ENCODE peak calls at places on chromosome 17, in ten cellular contexts. H, X, J, Q, F, L, B, R, S and C are unnamed samples.

GRCh38 chr17:78284146-78284545 is 52.7 kb downstream of the TMEM235 start:
- DNase-seq in H (no peak), X (no peak), J (peak), Q (no peak), F (no peak), L (no peak), B (no peak), R (no peak), S (no peak), C (peak)

GRCh38 chr17:9138161-9138717 is 116.9 kb downstream of the NTN1 start:
- DNase-seq in H (no peak), X (no peak), J (no peak), Q (no peak), F (peak), L (no peak), B (peak), R (no peak), S (no peak), C (no peak)

GRCh38 chr17:65078441-65079160 is 22.1 kb upstream of the GNA13 start:
- DNase-seq in H (peak), X (no peak), J (no peak), Q (peak), F (no peak), L (no peak), B (no peak), R (no peak), S (no peak), C (peak)

GRCh38 chr17:78977681-78977943 is 2.1 kb downstream of the LGALS3BP start:
- DNase-seq in H (no peak), X (no peak), J (no peak), Q (no peak), F (no peak), L (no peak), B (no peak), R (no peak), S (no peak), C (no peak)

GRCh38 chr17:69058165-69058564 is 2.6 kb downstream of the ABCA9 start:
- DNase-seq in H (no peak), X (no peak), J (no peak), Q (no peak), F (no peak), L (peak), B (no peak), R (no peak), S (no peak), C (no peak)

GRCh38 chr17:68456529-68457167 is 648 bp downstream of the WIPI1 start:
- DNase-seq in H (peak), X (peak), J (peak), Q (peak), F (peak), L (peak), B (peak), R (peak), S (peak), C (peak)

GRCh38 chr17:63441654-63442053 is 4.5 kb downstream of the CYB561 start:
- DNase-seq in H (no peak), X (no peak), J (no peak), Q (no peak), F (no peak), L (no peak), B (no peak), R (peak), S (no peak), C (no peak)

GRCh38 chr17:40341808-40342574 is 22.5 kb downstream of the GJD3 start:
- DNase-seq in H (peak), X (no peak), J (no peak), Q (peak), F (peak), L (no peak), B (peak), R (peak), S (no peak), C (peak)

GRCh38 chr17:81833921-81834830 is 674 bp downstream of the PPP1R27 start:
- DNase-seq in H (no peak), X (no peak), J (no peak), Q (no peak), F (no peak), L (no peak), B (no peak), R (no peak), S (no peak), C (no peak)

GRCh38 chr17:44773140-44773539 is 14.4 kb downstream of the ADAM11 start:
- DNase-seq in H (no peak), X (no peak), J (no peak), Q (no peak), F (no peak), L (no peak), B (no peak), R (no peak), S (no peak), C (no peak)

GRCh38 chr17:15931394-15931793 is 13.5 kb upstream of the ADORA2B start:
- DNase-seq in H (no peak), X (no peak), J (no peak), Q (no peak), F (no peak), L (no peak), B (no peak), R (no peak), S (no peak), C (no peak)

DNA sequence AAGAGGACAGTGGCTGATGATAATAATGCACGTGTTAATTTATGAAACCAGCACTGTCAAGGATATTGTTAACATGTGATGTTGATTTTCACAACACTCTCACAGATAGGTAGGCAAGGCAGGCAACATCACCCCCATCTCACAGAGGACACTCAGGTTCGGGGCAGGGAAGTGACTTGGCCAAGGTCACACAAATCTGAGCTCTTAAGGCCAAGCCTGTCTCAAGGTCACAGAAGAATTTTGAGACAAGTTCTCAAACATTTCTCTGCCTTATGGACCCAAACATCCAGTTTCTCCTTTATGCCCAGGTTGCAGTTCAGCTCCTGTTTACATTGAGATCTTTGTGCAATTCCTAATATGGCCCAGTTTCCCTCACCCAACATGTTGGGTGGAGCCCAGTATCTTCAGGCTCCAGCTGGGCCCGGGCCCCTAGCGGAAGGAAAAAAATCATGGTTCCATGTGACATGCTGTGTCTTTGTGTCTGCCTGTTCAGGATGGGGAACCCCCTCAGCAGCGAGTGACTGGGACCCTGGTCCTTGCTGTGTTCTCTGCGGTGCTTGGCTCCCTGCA is 1.3 kb downstream of the SLC2A4 start:
- DNase-seq in H (no peak), X (no peak), J (no peak), Q (no peak), F (no peak), L (no peak), B (no peak), R (no peak), S (no peak), C (peak)
- H3K4me3 ChIP-seq in H (peak), X (no peak), J (no peak), Q (no peak), F (peak), L (no peak), B (peak), R (no peak), S (peak), C (no peak)

DNA sequence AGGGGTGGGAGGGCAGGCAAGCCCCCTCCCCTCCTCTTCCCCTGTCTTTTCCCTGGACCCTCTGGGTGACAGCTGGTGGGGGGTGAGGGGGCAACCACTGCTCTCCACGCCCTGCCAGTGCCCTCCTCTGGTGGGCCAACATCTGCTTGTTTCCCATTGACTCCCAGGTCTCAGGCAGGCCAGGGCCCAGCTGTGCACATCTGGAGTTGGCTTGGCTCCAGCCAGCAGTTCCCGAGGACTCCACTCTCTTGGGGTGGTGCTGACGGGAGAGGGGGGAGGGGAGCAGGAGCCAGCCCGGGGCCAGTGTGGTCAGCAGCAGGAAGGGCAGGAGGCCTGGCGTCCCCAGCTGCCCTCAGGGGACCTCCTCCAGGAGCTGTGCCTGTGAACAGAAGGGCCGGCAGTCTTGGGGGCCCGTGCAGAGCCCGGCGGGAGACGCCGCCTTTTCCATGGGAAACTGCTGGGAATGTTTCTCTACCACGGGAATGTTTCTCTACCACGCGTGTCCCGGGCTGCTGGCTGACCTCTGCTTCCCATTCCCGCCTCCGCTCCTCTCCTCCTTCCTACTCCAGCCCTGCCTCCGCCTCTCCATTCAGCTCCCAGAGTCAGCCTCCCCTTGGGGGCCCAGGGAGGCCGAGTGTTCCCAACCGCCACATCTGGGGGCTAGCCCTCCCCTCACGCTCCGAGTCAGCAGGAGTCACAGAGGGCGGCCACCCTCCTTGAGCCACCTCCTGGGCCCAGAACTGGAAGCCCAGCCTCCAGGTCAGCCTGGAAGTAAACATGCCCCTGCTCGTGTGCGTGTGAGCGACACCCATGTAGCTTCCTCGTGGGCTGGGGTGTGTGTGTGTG is 7.6 kb downstream of the CYGB start:
- DNase-seq in H (peak), X (peak), J (no peak), Q (peak), F (peak), L (no peak), B (peak), R (peak), S (peak), C (peak)
- H3K4me3 ChIP-seq in H (no peak), X (no peak), J (no peak), Q (peak), F (peak), L (no peak), B (no peak), R (no peak), S (peak), C (peak)

GRCh38 chr17:22514315-22514714 is 822.0 kb downstream of the KCNJ18 start:
- DNase-seq in H (no peak), X (no peak), J (no peak), Q (no peak), F (no peak), L (no peak), B (no peak), R (no peak), S (no peak), C (no peak)

GRCh38 chr17:22512057-22512456 is 819.7 kb downstream of the KCNJ18 start:
- DNase-seq in H (no peak), X (no peak), J (no peak), Q (no peak), F (no peak), L (no peak), B (no peak), R (no peak), S (no peak), C (no peak)

GRCh38 chr17:22512997-22513538 is 820.7 kb downstream of the KCNJ18 start:
- DNase-seq in H (no peak), X (no peak), J (no peak), Q (no peak), F (no peak), L (no peak), B (no peak), R (no peak), S (no peak), C (no peak)

GRCh38 chr17:22511431-22511830 is 819.1 kb downstream of the KCNJ18 start:
- DNase-seq in H (no peak), X (no peak), J (no peak), Q (no peak), F (no peak), L (no peak), B (no peak), R (no peak), S (no peak), C (no peak)

GRCh38 chr17:22512506-22512905 is 820.2 kb downstream of the KCNJ18 start:
- DNase-seq in H (no peak), X (no peak), J (no peak), Q (no peak), F (no peak), L (no peak), B (no peak), R (no peak), S (no peak), C (no peak)
- H3K4me3 ChIP-seq in H (no peak), X (no peak), J (no peak), Q (no peak), F (no peak), L (no peak), B (no peak), R (no peak), S (no peak), C (no peak)

GRCh38 chr17:70168044-70168978 is 1.0 kb upstream of the KCNJ2 start:
- DNase-seq in H (peak), X (peak), J (peak), Q (peak), F (peak), L (no peak), B (peak), R (peak), S (peak), C (peak)

GRCh38 chr17:70169707-70170597 is 620 bp downstream of the KCNJ2 start:
- DNase-seq in H (no peak), X (no peak), J (no peak), Q (peak), F (peak), L (no peak), B (no peak), R (no peak), S (no peak), C (peak)

GRCh38 chr17:70171159-70171558 is 1.8 kb downstream of the KCNJ2 start:
- DNase-seq in H (no peak), X (no peak), J (no peak), Q (no peak), F (no peak), L (no peak), B (no peak), R (no peak), S (no peak), C (no peak)

GRCh38 chr17:70166571-70166970 is 2.8 kb upstream of the KCNJ2 start:
- DNase-seq in H (no peak), X (no peak), J (no peak), Q (no peak), F (no peak), L (no peak), B (no peak), R (no peak), S (no peak), C (no peak)

DNA sequence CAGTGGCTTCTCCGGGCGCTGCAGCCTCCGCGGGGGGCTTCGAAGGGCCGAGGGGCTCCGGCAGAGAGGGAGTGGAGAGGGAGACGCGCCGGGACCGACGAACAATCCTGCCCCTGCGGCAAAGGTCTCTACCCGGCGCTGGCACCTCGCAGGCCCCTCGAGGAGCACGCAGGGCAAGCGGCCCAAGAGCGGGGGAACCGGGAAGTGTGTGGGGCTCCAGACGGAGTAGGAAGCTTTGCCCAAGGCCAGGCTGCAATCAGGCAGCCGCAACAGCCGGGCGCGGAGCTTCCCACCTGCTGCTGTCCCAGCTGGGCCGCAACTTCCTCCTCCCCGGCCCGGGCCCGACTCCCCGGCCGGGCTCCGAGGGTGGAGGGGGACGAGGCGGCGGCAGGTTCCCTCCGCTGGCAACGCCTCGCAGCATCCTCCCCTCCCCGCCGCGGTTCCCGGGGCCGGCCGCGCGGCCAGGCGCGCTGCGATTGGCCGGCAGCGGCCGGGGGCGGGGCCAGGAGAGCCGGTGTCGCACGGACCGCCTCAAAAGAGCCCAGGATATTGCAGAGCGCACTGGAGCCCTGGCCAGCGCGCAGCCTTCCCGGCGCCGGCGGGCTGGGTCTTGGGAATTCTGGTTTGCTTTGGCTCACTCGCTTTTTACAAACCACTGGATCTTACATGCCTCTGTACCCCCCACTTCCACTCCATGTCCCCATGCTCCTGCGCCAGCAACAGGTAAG is at the start of gene KCNJ2:
- DNase-seq in H (peak), X (peak), J (no peak), Q (peak), F (peak), L (no peak), B (peak), R (peak), S (peak), C (peak)
- H3K4me3 ChIP-seq in H (peak), X (peak), J (peak), Q (peak), F (peak), L (peak), B (peak), R (peak), S (peak), C (peak)

DNA sequence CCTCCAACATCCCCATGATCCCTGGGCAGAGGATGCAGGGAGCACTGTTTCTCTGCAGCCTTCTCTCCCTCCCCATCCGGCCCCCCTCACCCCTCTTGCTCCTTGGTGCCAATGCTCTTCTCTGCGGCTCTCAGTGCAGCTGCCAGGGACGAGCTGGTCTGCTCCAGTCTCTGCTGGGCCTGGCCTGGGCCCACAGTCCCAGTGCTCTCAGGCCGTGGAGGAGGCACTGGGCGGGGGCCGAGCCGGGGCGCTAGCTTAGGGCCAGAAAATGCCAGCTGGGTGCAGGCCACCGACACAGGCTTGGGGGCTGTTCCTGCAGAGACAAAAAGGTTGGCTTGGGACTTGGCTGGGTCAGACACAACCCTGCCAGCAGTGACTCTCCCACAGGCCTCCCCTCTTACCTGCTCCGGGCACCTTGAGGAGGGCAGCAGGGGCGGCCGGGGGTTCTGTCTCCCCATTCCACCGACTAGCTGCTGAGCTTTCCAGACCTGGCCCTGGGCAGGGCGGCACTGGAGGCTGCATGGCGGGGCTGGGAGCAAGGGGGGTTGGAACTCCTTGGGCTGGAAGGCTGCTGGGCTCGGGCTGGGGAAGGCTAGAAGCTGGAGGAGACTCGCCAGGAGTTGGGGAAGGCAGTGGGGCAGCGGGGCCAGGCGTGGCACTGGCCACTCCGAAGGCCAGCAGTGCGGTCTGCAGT is 13.8 kb downstream of the CASKIN2 start:
- DNase-seq in H (no peak), X (no peak), J (no peak), Q (no peak), F (no peak), L (no peak), B (no peak), R (no peak), S (peak), C (no peak)
- H3K4me3 ChIP-seq in H (no peak), X (no peak), J (no peak), Q (no peak), F (no peak), L (no peak), B (no peak), R (no peak), S (no peak), C (no peak)

DNA sequence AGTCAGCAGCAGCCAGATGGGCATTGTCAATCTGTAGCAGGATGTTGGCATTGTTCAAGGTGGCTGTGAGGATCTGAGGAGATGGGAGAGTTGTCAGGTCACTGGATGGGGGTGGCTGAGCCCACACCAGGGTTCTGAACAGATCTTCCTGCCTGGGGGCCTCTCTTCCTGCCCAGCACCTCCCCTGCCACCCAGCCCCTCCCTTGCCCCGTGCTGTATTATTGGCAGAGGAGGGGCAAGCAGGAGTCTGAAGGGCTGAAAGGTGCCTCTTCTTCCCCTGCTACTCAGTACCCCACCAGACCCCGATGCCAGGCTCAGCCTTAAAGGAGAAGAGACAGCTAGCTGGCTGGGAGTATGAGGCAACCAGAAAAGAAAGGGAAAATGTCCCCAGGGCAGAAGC is 93.0 kb downstream of the GOSR1 start:
- DNase-seq in H (no peak), X (no peak), J (no peak), Q (no peak), F (no peak), L (no peak), B (no peak), R (no peak), S (no peak), C (no peak)
- H3K4me3 ChIP-seq in H (no peak), X (no peak), J (no peak), Q (no peak), F (no peak), L (no peak), B (no peak), R (no peak), S (no peak), C (no peak)

DNA sequence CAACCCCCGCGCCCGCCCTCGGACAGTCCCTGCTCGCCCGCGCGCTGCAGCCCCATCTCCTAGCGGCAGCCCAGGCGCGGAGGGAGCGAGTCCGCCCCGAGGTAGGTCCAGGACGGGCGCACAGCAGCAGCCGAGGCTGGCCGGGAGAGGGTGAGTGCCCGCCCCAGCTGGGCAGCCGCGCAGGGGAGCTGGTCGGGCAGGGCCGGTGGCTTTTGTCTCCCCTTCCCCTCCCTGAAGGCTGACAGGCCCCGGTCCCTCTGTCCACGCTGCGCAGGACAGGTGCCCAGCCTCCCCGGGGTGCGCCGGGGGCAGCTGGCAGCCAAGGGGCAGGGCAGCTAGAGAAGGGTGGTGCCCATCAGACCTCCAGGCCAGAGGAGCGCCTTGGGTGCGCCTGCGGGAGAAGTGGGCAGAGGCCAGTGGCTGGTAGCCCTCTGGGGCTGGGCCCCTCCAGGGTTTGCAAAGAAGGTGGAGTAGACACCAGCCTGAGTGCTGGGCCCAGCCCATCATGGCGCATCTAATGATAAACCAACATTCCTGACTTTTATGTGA is 278 bp downstream of the ITGB4 start:
- DNase-seq in H (peak), X (no peak), J (no peak), Q (peak), F (no peak), L (no peak), B (no peak), R (no peak), S (peak), C (no peak)
- H3K4me3 ChIP-seq in H (peak), X (peak), J (peak), Q (no peak), F (peak), L (peak), B (peak), R (no peak), S (peak), C (peak)

GRCh38 chr17:34582185-34582900 is 3.0 kb downstream of the TMEM132E start:
- DNase-seq in H (no peak), X (no peak), J (no peak), Q (no peak), F (no peak), L (no peak), B (no peak), R (no peak), S (no peak), C (no peak)
- H3K4me3 ChIP-seq in H (peak), X (no peak), J (no peak), Q (no peak), F (no peak), L (no peak), B (no peak), R (no peak), S (peak), C (no peak)